ENCODE peak calls at places on chromosome X, in seven cellular contexts. One of them, this sample, is unnamed.

GRCh38 chrX:120664081-120664480 is 34.2 kb upstream of the C1GALT1C1 start:
- DNase-seq in IMR-90: peak; percentile 13
- DNase-seq in mesenchymal stem cell: peak; percentile 25
- DNase-seq in H9: no peak
- DNase-seq in H1: no peak
- DNase-seq in neuronal stem cell: no peak
- DNase-seq in mesendoderm: peak; percentile 11
- DNase-seq in this sample: peak; percentile 43

GRCh38 chrX:39475372-39475771 is 622.4 kb downstream of the BCOR start:
- DNase-seq in IMR-90: no peak
- DNase-seq in mesendoderm: peak; percentile 76
- DNase-seq in H9: no peak
- DNase-seq in H1: no peak
- DNase-seq in mesenchymal stem cell: no peak
- DNase-seq in neuronal stem cell: no peak
- DNase-seq in this sample: no peak

GRCh38 chrX:81662381-81662780 is 460.5 kb downstream of the SH3BGRL start:
- DNase-seq in neuronal stem cell: no peak
- DNase-seq in mesenchymal stem cell: no peak
- DNase-seq in mesendoderm: no peak
- DNase-seq in H9: no peak
- DNase-seq in IMR-90: no peak
- DNase-seq in H1: no peak
- DNase-seq in this sample: no peak

GRCh38 chrX:17266171-17266570 is 108.8 kb upstream of the NHS start:
- DNase-seq in H1: no peak
- DNase-seq in mesenchymal stem cell: no peak
- DNase-seq in mesendoderm: no peak
- DNase-seq in IMR-90: no peak
- DNase-seq in H9: no peak
- DNase-seq in neuronal stem cell: no peak
- DNase-seq in this sample: no peak

GRCh38 chrX:334331-334891 is 15.8 kb upstream of the GTPBP6 start:
- DNase-seq in mesenchymal stem cell: no peak
- DNase-seq in H1: no peak
- DNase-seq in mesendoderm: no peak
- DNase-seq in H9: no peak
- DNase-seq in IMR-90: no peak
- DNase-seq in neuronal stem cell: no peak
- DNase-seq in this sample: no peak

GRCh38 chrX:71224098-71224708 is 1.2 kb downstream of the GJB1 start:
- DNase-seq in neuronal stem cell: no peak
- DNase-seq in mesenchymal stem cell: no peak
- DNase-seq in IMR-90: no peak
- DNase-seq in H9: no peak
- DNase-seq in H1: no peak
- DNase-seq in mesendoderm: no peak
- DNase-seq in this sample: no peak

GRCh38 chrX:53188763-53189162 is 36.2 kb downstream of the KDM5C start:
- DNase-seq in IMR-90: peak; percentile 39
- DNase-seq in H9: no peak
- DNase-seq in H1: no peak
- DNase-seq in neuronal stem cell: no peak
- DNase-seq in mesenchymal stem cell: no peak
- DNase-seq in mesendoderm: peak; percentile 23
- DNase-seq in this sample: no peak

GRCh38 chrX:23783569-23784486 is 855 bp downstream of the SAT1 start:
- DNase-seq in mesendoderm: no peak
- DNase-seq in IMR-90: no peak
- DNase-seq in H1: no peak
- DNase-seq in mesenchymal stem cell: no peak
- DNase-seq in H9: no peak
- DNase-seq in neuronal stem cell: no peak
- DNase-seq in this sample: no peak

GRCh38 chrX:131779313-131779712 is 235.4 kb downstream of the OR13H1 start:
- DNase-seq in neuronal stem cell: no peak
- DNase-seq in H1: no peak
- DNase-seq in IMR-90: no peak
- DNase-seq in H9: no peak
- DNase-seq in mesendoderm: no peak
- DNase-seq in mesenchymal stem cell: no peak
- DNase-seq in this sample: no peak

GRCh38 chrX:88977835-88978234 is 230.8 kb downstream of the CPXCR1 start:
- DNase-seq in mesendoderm: no peak
- DNase-seq in mesenchymal stem cell: no peak
- DNase-seq in IMR-90: no peak
- DNase-seq in neuronal stem cell: no peak
- DNase-seq in H1: no peak
- DNase-seq in H9: no peak
- DNase-seq in this sample: no peak

GRCh38 chrX:100447563-100448397 is 37.7 kb upstream of the PCDH19 start:
- DNase-seq in H1: no peak
- DNase-seq in mesenchymal stem cell: peak; percentile 28
- DNase-seq in mesendoderm: peak; percentile 55
- DNase-seq in neuronal stem cell: peak; percentile 18
- DNase-seq in IMR-90: peak; percentile 1
- DNase-seq in H9: peak; percentile 48
- DNase-seq in this sample: peak; percentile 61

GRCh38 chrX:25017667-25018247 is 2.0 kb upstream of the ARX start:
- DNase-seq in mesenchymal stem cell: no peak
- DNase-seq in H9: no peak
- DNase-seq in IMR-90: no peak
- DNase-seq in H1: no peak
- DNase-seq in neuronal stem cell: no peak
- DNase-seq in mesendoderm: peak; percentile 28
- DNase-seq in this sample: no peak

GRCh38 chrX:110281377-110281776 is 36.5 kb downstream of the AMMECR1 start:
- DNase-seq in H9: no peak
- DNase-seq in mesendoderm: no peak
- DNase-seq in H1: no peak
- DNase-seq in neuronal stem cell: no peak
- DNase-seq in IMR-90: no peak
- DNase-seq in mesenchymal stem cell: no peak
- DNase-seq in this sample: no peak

GRCh38 chrX:103941201-103941975 is 21.0 kb upstream of the TMSB15B start:
- DNase-seq in H1: no peak
- DNase-seq in mesendoderm: peak; percentile 34
- DNase-seq in H9: no peak
- DNase-seq in mesenchymal stem cell: peak; percentile 44
- DNase-seq in neuronal stem cell: no peak
- DNase-seq in IMR-90: peak; percentile 32
- DNase-seq in this sample: peak; percentile 7

GRCh38 chrX:115689931-115690330 is 129.0 kb downstream of the PLS3 start:
- DNase-seq in mesenchymal stem cell: no peak
- DNase-seq in H1: no peak
- DNase-seq in H9: no peak
- DNase-seq in mesendoderm: peak; percentile 48
- DNase-seq in IMR-90: peak; percentile 9
- DNase-seq in neuronal stem cell: no peak
- DNase-seq in this sample: no peak

GRCh38 chrX:16882188-16882587 is 12.0 kb upstream of the RBBP7 start:
- DNase-seq in H9: no peak
- DNase-seq in mesendoderm: no peak
- DNase-seq in mesenchymal stem cell: peak; percentile 30
- DNase-seq in IMR-90: peak; percentile 25
- DNase-seq in neuronal stem cell: no peak
- DNase-seq in H1: no peak
- DNase-seq in this sample: peak; percentile 29

GRCh38 chrX:109270580-109271484 is 211.1 kb downstream of the GUCY2F start:
- DNase-seq in mesendoderm: no peak
- DNase-seq in mesenchymal stem cell: no peak
- DNase-seq in IMR-90: no peak
- DNase-seq in H9: no peak
- DNase-seq in H1: no peak
- DNase-seq in neuronal stem cell: no peak
- DNase-seq in this sample: no peak

GRCh38 chrX:129642641-129643040 is 12.1 kb downstream of the APLN start:
- DNase-seq in H9: no peak
- DNase-seq in mesendoderm: no peak
- DNase-seq in IMR-90: no peak
- DNase-seq in neuronal stem cell: no peak
- DNase-seq in mesenchymal stem cell: peak; percentile 6
- DNase-seq in H1: no peak
- DNase-seq in this sample: no peak

GRCh38 chrX:111447298-111447697 is 35.3 kb upstream of the DCX start:
- DNase-seq in IMR-90: no peak
- DNase-seq in H9: peak; percentile 57
- DNase-seq in mesenchymal stem cell: peak; percentile 6
- DNase-seq in mesendoderm: peak; percentile 42
- DNase-seq in H1: no peak
- DNase-seq in neuronal stem cell: peak; percentile 23
- DNase-seq in this sample: no peak

GRCh38 chrX:110966839-110967238 is 129.2 kb upstream of the PAK3 start:
- DNase-seq in IMR-90: no peak
- DNase-seq in mesendoderm: no peak
- DNase-seq in neuronal stem cell: no peak
- DNase-seq in H9: no peak
- DNase-seq in mesenchymal stem cell: peak; percentile 1
- DNase-seq in H1: no peak
- DNase-seq in this sample: peak; percentile 17

GRCh38 chrX:69277369-69277768 is 112.1 kb upstream of the PJA1 start:
- DNase-seq in H9: no peak
- DNase-seq in H1: no peak
- DNase-seq in mesendoderm: no peak
- DNase-seq in mesenchymal stem cell: no peak
- DNase-seq in IMR-90: no peak
- DNase-seq in neuronal stem cell: no peak
- DNase-seq in this sample: no peak

GRCh38 chrX:43964936-43965335 is 8.3 kb downstream of the NDP start:
- DNase-seq in neuronal stem cell: no peak
- DNase-seq in mesenchymal stem cell: no peak
- DNase-seq in H1: no peak
- DNase-seq in IMR-90: no peak
- DNase-seq in mesendoderm: no peak
- DNase-seq in H9: no peak
- DNase-seq in this sample: no peak

GRCh38 chrX:19728915-19729314 is 158.5 kb downstream of the SH3KBP1 start:
- DNase-seq in H9: no peak
- DNase-seq in neuronal stem cell: no peak
- DNase-seq in mesendoderm: no peak
- DNase-seq in IMR-90: no peak
- DNase-seq in H1: no peak
- DNase-seq in mesenchymal stem cell: peak; percentile 24
- DNase-seq in this sample: peak; percentile 68

GRCh38 chrX:88416002-88416401 is 331.0 kb upstream of the CPXCR1 start:
- DNase-seq in H1: no peak
- DNase-seq in mesendoderm: no peak
- DNase-seq in mesenchymal stem cell: no peak
- DNase-seq in IMR-90: no peak
- DNase-seq in neuronal stem cell: no peak
- DNase-seq in H9: no peak
- DNase-seq in this sample: peak; percentile 8

GRCh38 chrX:283115-283845 is 2.1 kb downstream of the PLCXD1 start:
- DNase-seq in mesenchymal stem cell: peak; percentile 90
- DNase-seq in mesendoderm: peak; percentile 98
- DNase-seq in neuronal stem cell: peak; percentile 88
- DNase-seq in H9: peak; percentile 96
- DNase-seq in IMR-90: peak; percentile 83
- DNase-seq in H1: peak; percentile 89
- DNase-seq in this sample: peak; percentile 87

GRCh38 chrX:138534410-138534809 is 177.1 kb downstream of the FGF13 start:
- DNase-seq in H1: no peak
- DNase-seq in mesenchymal stem cell: no peak
- DNase-seq in mesendoderm: no peak
- DNase-seq in neuronal stem cell: no peak
- DNase-seq in H9: no peak
- DNase-seq in IMR-90: no peak
- DNase-seq in this sample: peak; percentile 44
- H3K4me2 ChIP-seq in H1: no peak overlapping the region
- H3K4me2 ChIP-seq in mesenchymal stem cell: no peak overlapping the region
- H3K4me2 ChIP-seq in mesendoderm: no peak overlapping the region
- H3K4me2 ChIP-seq in neuronal stem cell: no peak overlapping the region
- H3K4me2 ChIP-seq in H9: no peak overlapping the region
- H3K4me2 ChIP-seq in IMR-90: no peak overlapping the region
- H3K4me2 ChIP-seq in this sample: no peak overlapping the region

GRCh38 chrX:21700289-21700688 is 42.2 kb upstream of the KLHL34 start:
- DNase-seq in H9: no peak
- DNase-seq in neuronal stem cell: no peak
- DNase-seq in H1: no peak
- DNase-seq in IMR-90: no peak
- DNase-seq in mesenchymal stem cell: no peak
- DNase-seq in mesendoderm: no peak
- DNase-seq in this sample: no peak
- H2BK120ac ChIP-seq in H9: no peak overlapping the region
- H2BK120ac ChIP-seq in neuronal stem cell: no peak overlapping the region
- H2BK120ac ChIP-seq in H1: no peak overlapping the region
- H2BK120ac ChIP-seq in IMR-90: no peak overlapping the region
- H2BK120ac ChIP-seq in mesenchymal stem cell: no peak overlapping the region
- H2BK120ac ChIP-seq in mesendoderm: no peak overlapping the region
- H2BK120ac ChIP-seq in this sample: no peak overlapping the region

GRCh38 chrX:153931151-153931550 is 3.7 kb downstream of the NAA10 start:
- DNase-seq in IMR-90: no peak
- DNase-seq in mesendoderm: no peak
- DNase-seq in mesenchymal stem cell: no peak
- DNase-seq in neuronal stem cell: no peak
- DNase-seq in H9: no peak
- DNase-seq in H1: no peak
- DNase-seq in this sample: no peak
- H3K4me2 ChIP-seq in IMR-90: no peak overlapping the region
- H3K4me2 ChIP-seq in mesendoderm: no peak overlapping the region
- H3K4me2 ChIP-seq in mesenchymal stem cell: no peak overlapping the region
- H3K4me2 ChIP-seq in neuronal stem cell: no peak overlapping the region
- H3K4me2 ChIP-seq in H9: no peak overlapping the region
- H3K4me2 ChIP-seq in H1: no peak overlapping the region
- H3K4me2 ChIP-seq in this sample: no peak overlapping the region

GRCh38 chrX:150326843-150327242 is 36.3 kb upstream of the MAMLD1 start:
- DNase-seq in mesendoderm: no peak
- DNase-seq in neuronal stem cell: no peak
- DNase-seq in mesenchymal stem cell: peak; percentile 10
- DNase-seq in IMR-90: peak; percentile 7
- DNase-seq in H9: no peak
- DNase-seq in H1: no peak
- DNase-seq in this sample: no peak
- H2BK120ac ChIP-seq in mesendoderm: no peak overlapping the region
- H2BK120ac ChIP-seq in neuronal stem cell: no peak overlapping the region
- H2BK120ac ChIP-seq in mesenchymal stem cell: no peak overlapping the region
- H2BK120ac ChIP-seq in IMR-90: no peak overlapping the region
- H2BK120ac ChIP-seq in H9: no peak overlapping the region
- H2BK120ac ChIP-seq in H1: no peak overlapping the region
- H2BK120ac ChIP-seq in this sample: no peak overlapping the region

DNA sequence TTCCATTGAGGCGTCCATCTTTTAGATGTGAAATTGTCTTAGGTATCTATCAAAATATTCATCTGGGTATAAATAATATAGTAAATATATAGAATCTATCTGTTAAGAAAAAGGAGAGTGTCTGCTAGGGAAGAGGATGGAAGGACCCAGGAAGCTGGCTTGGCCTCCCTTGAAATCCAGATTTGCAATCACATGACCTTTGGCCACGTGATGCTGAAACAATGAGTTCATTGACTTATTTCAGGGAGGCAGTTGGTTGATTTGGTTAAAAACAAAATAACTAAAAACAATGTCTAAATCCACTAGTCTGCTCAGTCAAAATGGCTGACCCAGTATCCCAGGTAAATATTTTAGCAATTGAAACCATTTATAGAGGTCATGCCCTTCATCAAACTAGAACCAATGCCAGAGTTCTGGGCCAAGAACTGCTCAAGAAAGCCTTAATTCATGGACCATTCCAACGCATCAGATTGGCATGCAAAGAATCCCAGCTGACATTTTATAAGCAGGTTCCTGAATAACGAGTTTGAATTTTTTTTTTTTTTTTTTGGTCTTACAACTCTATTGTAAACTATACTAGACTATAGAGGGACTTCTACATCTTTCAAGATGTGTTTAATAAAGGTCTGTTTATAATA is 172.7 kb downstream of the MID1 start:
- DNase-seq in H1: no peak
- DNase-seq in mesenchymal stem cell: no peak
- DNase-seq in IMR-90: peak; percentile 53
- DNase-seq in neuronal stem cell: no peak
- DNase-seq in mesendoderm: no peak
- DNase-seq in H9: no peak
- DNase-seq in this sample: peak; percentile 51
- H3K4me2 ChIP-seq in H1: no peak overlapping the region
- H3K4me2 ChIP-seq in mesenchymal stem cell: no peak overlapping the region
- H3K4me2 ChIP-seq in IMR-90: no peak overlapping the region
- H3K4me2 ChIP-seq in neuronal stem cell: no peak overlapping the region
- H3K4me2 ChIP-seq in mesendoderm: no peak overlapping the region
- H3K4me2 ChIP-seq in H9: no peak overlapping the region
- H3K4me2 ChIP-seq in this sample: no peak overlapping the region

This sample was measured in trophoblast cell.